ENCODE peak calls at places on chromosomes 3 and 15, in nine cellular contexts. H is caudate nucleus; E is stimulated activated CD4-positive, alpha-beta T cell treated with anti-CD3 and anti-CD28 coated beads, Interleukin-4, amount 100 ng/mL, for 48 hours; A is fibroblast of the aortic adventitia; I is GM03348; L is vagina; P is EL; Z is T follicular helper cell; F is fibroblast of mammary gland. J is an unnamed sample.

GRCh38 chr15:31480356-31481058 is 153.9 kb downstream of the KLF13 start:
- DNase-seq in F (no peak), I (no peak), L (no peak), H (no peak), E (no peak), P (no peak), A (no peak), Z (no peak), J (no peak)

GRCh38 chr15:91116379-91117067 is 16.5 kb downstream of the SV2B start:
- DNase-seq in I (no peak), F (no peak), Z (no peak), L (no peak), P (no peak), A (peak; percentile 21), E (no peak), H (no peak), J (peak; percentile 94)

GRCh38 chr15:101439920-101440319 is 49.6 kb downstream of the PCSK6 start:
- DNase-seq in H (no peak), E (no peak), L (peak; percentile 49), I (peak; percentile 87), F (peak; percentile 80), Z (no peak), A (peak; percentile 93), P (peak; percentile 71), J (no peak)

GRCh38 chr3:60746690-60747416 is 504.4 kb downstream of the FHIT start:
- DNase-seq in H (no peak), Z (no peak), F (peak; percentile 21), I (peak; percentile 16), P (no peak), E (no peak), A (peak; percentile 23), L (no peak), J (no peak)

GRCh38 chr3:158447408-158447807 is 123.6 kb upstream of the MLF1 start:
- DNase-seq in E (no peak), F (no peak), I (no peak), L (no peak), H (no peak), P (no peak), A (no peak), Z (no peak), J (no peak)

GRCh38 chr3:183073839-183074615 is 25.3 kb downstream of the MCCC1 start:
- DNase-seq in A (peak; percentile 12), Z (no peak), E (no peak), F (peak; percentile 20), I (no peak), L (no peak), P (peak; percentile 58), H (no peak), J (peak; percentile 61)

GRCh38 chr15:62026707-62027565 is 33.3 kb downstream of the VPS13C start:
- DNase-seq in L (no peak), E (no peak), I (no peak), F (no peak), H (no peak), Z (no peak), A (no peak), P (no peak), J (no peak)

GRCh38 chr3:55709411-55709997 is 222.4 kb upstream of the WNT5A start:
- DNase-seq in P (no peak), I (no peak), Z (no peak), F (no peak), L (no peak), E (no peak), A (no peak), H (no peak), J (no peak)

GRCh38 chr15:38274135-38274534 is 21.5 kb downstream of the SPRED1 start:
- DNase-seq in Z (no peak), L (no peak), A (no peak), P (no peak), E (no peak), H (no peak), F (no peak), I (no peak), J (no peak)

GRCh38 chr3:149512073-149512782 is 37.7 kb downstream of the TM4SF4 start:
- DNase-seq in L (no peak), I (peak; percentile 74), Z (no peak), P (peak; percentile 70), A (peak; percentile 75), H (no peak), E (no peak), F (peak; percentile 70), J (peak; percentile 36)

GRCh38 chr3:72510247-72510646 is 338.0 kb downstream of the SHQ1 start:
- DNase-seq in E (no peak), A (no peak), H (no peak), F (no peak), I (no peak), Z (no peak), L (no peak), P (no peak), J (no peak)

GRCh38 chr3:125148836-125149235 is 63.7 kb downstream of the SLC12A8 start:
- DNase-seq in E (no peak), L (no peak), A (peak; percentile 86), P (no peak), I (peak; percentile 82), Z (no peak), F (no peak), H (no peak), J (no peak)

J was measured in mammary epithelial cell.